ENCODE peak calls at places on chromosomes 11 and 22, in eight cellular contexts. P, B, L, Y, O, M, D and Z are unnamed samples.

GRCh38 chr11:80024119-80024518 is 583.3 kb upstream of the TENM4 start:
- DNase-seq in P (no peak), B (no peak), L (no peak), Y (no peak), O (no peak), M (no peak), D (no peak), Z (no peak)

GRCh38 chr11:28966951-28967350 is 858.8 kb downstream of the METTL15 start:
- DNase-seq in P (no peak), B (no peak), L (no peak), Y (no peak), O (peak; percentile 31), M (no peak), D (no peak), Z (no peak)

GRCh38 chr11:118838905-118839553 is 44.7 kb upstream of the CXCR5 start:
- DNase-seq in P (peak; percentile 84), B (no peak), L (no peak), Y (no peak), O (no peak), M (no peak), D (no peak), Z (peak; percentile 72)

GRCh38 chr22:21946262-21946925 is 6.3 kb downstream of the PPM1F start:
- DNase-seq in P (no peak), B (no peak), L (no peak), Y (no peak), O (no peak), M (no peak), D (no peak), Z (no peak)

GRCh38 chr22:33328789-33329296 is 270.7 kb upstream of the SYN3 start:
- DNase-seq in P (no peak), B (no peak), L (no peak), Y (peak; percentile 37), O (peak; percentile 12), M (no peak), D (no peak), Z (no peak)

GRCh38 chr11:81159900-81160299 is 1573.8 kb downstream of the FAM181B start:
- DNase-seq in P (no peak), B (no peak), L (no peak), Y (no peak), O (no peak), M (no peak), D (no peak), Z (no peak)

GRCh38 chr11:59053387-59053786 is 32.7 kb upstream of the GLYATL1B start:
- DNase-seq in P (peak; percentile 65), B (peak; percentile 57), L (peak; percentile 57), Y (peak; percentile 12), O (peak; percentile 57), M (no peak), D (peak; percentile 71), Z (peak; percentile 76)

GRCh38 chr22:25835348-25835747 is 93.4 kb downstream of the MYO18B start:
- DNase-seq in P (no peak), B (no peak), L (no peak), Y (no peak), O (no peak), M (no peak), D (no peak), Z (no peak)

GRCh38 chr22:49299821-49300231 is 527.8 kb downstream of the BRD1 start:
- DNase-seq in P (no peak), B (no peak), L (no peak), Y (no peak), O (no peak), M (no peak), D (peak; percentile 27), Z (no peak)

GRCh38 chr22:27682438-27682837 is 119.1 kb downstream of the MN1 start:
- DNase-seq in P (no peak), B (no peak), L (no peak), Y (no peak), O (no peak), M (no peak), D (no peak), Z (no peak)

GRCh38 chr11:56846631-56847400 is 98.3 kb upstream of the OR9G4 start:
- DNase-seq in P (no peak), B (no peak), L (no peak), Y (no peak), O (no peak), M (no peak), D (no peak), Z (no peak)

GRCh38 chr22:48719978-48720661 is 1107.6 kb downstream of the BRD1 start:
- DNase-seq in P (no peak), B (peak; percentile 17), L (no peak), Y (no peak), O (no peak), M (no peak), D (no peak), Z (peak; percentile 4)

GRCh38 chr22:24105018-24105360 is 76.3 kb upstream of the SUSD2 start:
- DNase-seq in P (no peak), B (no peak), L (no peak), Y (peak; percentile 65), O (no peak), M (no peak), D (no peak), Z (no peak)

GRCh38 chr11:107840120-107840479 is 18.5 kb downstream of the SLC35F2 start:
- DNase-seq in P (no peak), B (no peak), L (no peak), Y (peak; percentile 48), O (no peak), M (no peak), D (peak; percentile 46), Z (no peak)

GRCh38 chr11:66316849-66317251 is at the start of gene CD248:
- DNase-seq in P (no peak), B (no peak), L (peak; percentile 89), Y (peak; percentile 72), O (peak; percentile 76), M (no peak), D (peak; percentile 91), Z (no peak)

GRCh38 chr11:3160252-3161031 is 4.7 kb downstream of the OSBPL5 start:
- DNase-seq in P (no peak), B (peak; percentile 86), L (peak; percentile 87), Y (peak; percentile 73), O (peak; percentile 96), M (peak; percentile 75), D (peak; percentile 94), Z (peak; percentile 14)

GRCh38 chr22:49462291-49462690 is 365.4 kb downstream of the BRD1 start:
- DNase-seq in P (no peak), B (no peak), L (no peak), Y (no peak), O (no peak), M (no peak), D (no peak), Z (no peak)

GRCh38 chr22:37290737-37291136 is 8.4 kb downstream of the CYTH4 start:
- DNase-seq in P (no peak), B (no peak), L (no peak), Y (peak; percentile 73), O (peak; percentile 41), M (peak; percentile 68), D (peak; percentile 68), Z (no peak)

GRCh38 chr22:23065495-23066122 is 4.7 kb upstream of the GNAZ start:
- DNase-seq in P (no peak), B (no peak), L (peak; percentile 0), Y (no peak), O (no peak), M (no peak), D (peak; percentile 21), Z (no peak)

GRCh38 chr22:37768273-37768672 is 39.5 kb upstream of the GCAT start:
- DNase-seq in P (no peak), B (no peak), L (no peak), Y (no peak), O (no peak), M (no peak), D (no peak), Z (no peak)

GRCh38 chr11:131064373-131064991 is 148.2 kb upstream of the SNX19 start:
- DNase-seq in P (peak; percentile 48), B (peak; percentile 59), L (peak; percentile 51), Y (peak; percentile 85), O (peak; percentile 69), M (peak; percentile 52), D (peak; percentile 63), Z (peak; percentile 68)

GRCh38 chr11:60130496-60130895 is 42.0 kb downstream of the MS4A2 start:
- DNase-seq in P (peak; percentile 41), B (no peak), L (no peak), Y (no peak), O (peak; percentile 41), M (no peak), D (no peak), Z (peak; percentile 61)

GRCh38 chr11:102171101-102171500 is 60.9 kb downstream of the YAP1 start:
- DNase-seq in P (no peak), B (no peak), L (no peak), Y (peak; percentile 39), O (peak; percentile 74), M (no peak), D (no peak), Z (no peak)

GRCh38 chr11:125071408-125071807 is 8.3 kb downstream of the SLC37A2 start:
- DNase-seq in P (no peak), B (no peak), L (no peak), Y (no peak), O (peak; percentile 40), M (no peak), D (no peak), Z (no peak)

GRCh38 chr11:2862395-2862949 is 23.1 kb downstream of the CDKN1C start:
- DNase-seq in P (no peak), B (no peak), L (no peak), Y (no peak), O (no peak), M (no peak), D (no peak), Z (no peak)

GRCh38 chr11:117010808-117011540 is 87.3 kb downstream of the SIK3 start:
- DNase-seq in P (no peak), B (no peak), L (no peak), Y (peak; percentile 92), O (peak; percentile 93), M (peak; percentile 86), D (no peak), Z (no peak)

GRCh38 chr11:92384807-92385206 is 160.2 kb downstream of the FAT3 start:
- DNase-seq in P (no peak), B (no peak), L (no peak), Y (no peak), O (peak; percentile 21), M (no peak), D (no peak), Z (no peak)

GRCh38 chr11:75428301-75428724 is 4.7 kb downstream of the KLHL35 start:
- DNase-seq in P (no peak), B (peak; percentile 77), L (peak; percentile 84), Y (peak; percentile 91), O (peak; percentile 70), M (peak; percentile 47), D (peak; percentile 97), Z (peak; percentile 51)

GRCh38 chr11:93216511-93217121 is 18.8 kb upstream of the SLC36A4 start:
- DNase-seq in P (no peak), B (no peak), L (no peak), Y (no peak), O (no peak), M (no peak), D (no peak), Z (peak; percentile 21)

GRCh38 chr22:49660794-49661781 is 166.6 kb downstream of the BRD1 start:
- DNase-seq in P (no peak), B (peak; percentile 16), L (no peak), Y (no peak), O (no peak), M (no peak), D (no peak), Z (peak; percentile 44)

GRCh38 chr11:774873-775592 is 2.3 kb downstream of the GATD1 start:
- DNase-seq in P (peak; percentile 4), B (no peak), L (no peak), Y (peak; percentile 26), O (peak; percentile 70), M (no peak), D (no peak), Z (no peak)

GRCh38 chr11:127000291-127000968 is at the start of gene KIRREL3:
- DNase-seq in P (no peak), B (peak; percentile 46), L (peak; percentile 17), Y (peak; percentile 72), O (peak; percentile 70), M (no peak), D (no peak), Z (no peak)

GRCh38 chr11:103395612-103396011 is 286.4 kb downstream of the DYNC2H1 start:
- DNase-seq in P (no peak), B (no peak), L (no peak), Y (peak; percentile 30), O (peak; percentile 77), M (no peak), D (no peak), Z (no peak)

GRCh38 chr11:9756461-9756860 is 92.6 kb downstream of the SWAP70 start:
- DNase-seq in P (no peak), B (no peak), L (no peak), Y (no peak), O (no peak), M (no peak), D (no peak), Z (peak; percentile 34)